ENCODE peak calls at places on chromosomes 11 and 22, in nine cellular contexts. N, B, D, I, S, H, O, Z and J are unnamed samples.

GRCh38 chr11:124944565-124944964 is 8.7 kb upstream of the HEPACAM start:
- ATAC-seq in N (no peak), B (no peak), D (no peak), I (no peak), S (no peak), H (no peak), O (no peak), Z (no peak), J (no peak)

GRCh38 chr11:79229047-79229446 is 211.8 kb downstream of the TENM4 start:
- ATAC-seq in N (no peak), B (no peak), D (no peak), I (no peak), S (no peak), H (no peak), O (no peak), Z (no peak), J (no peak)

GRCh38 chr22:37918580-37919274 is 12.6 kb downstream of the MICALL1 start:
- ATAC-seq in N (no peak), B (no peak), D (no peak), I (peak; percentile 41), S (no peak), H (no peak), O (no peak), Z (no peak), J (no peak)

GRCh38 chr11:5938603-5938965 is 3.5 kb upstream of the OR56A3 start:
- ATAC-seq in N (no peak), B (no peak), D (no peak), I (no peak), S (no peak), H (no peak), O (no peak), Z (no peak), J (no peak)

GRCh38 chr11:64165482-64165841 is 451 bp downstream of the MACROD1 start:
- ATAC-seq in N (peak; percentile 45), B (peak; percentile 34), D (no peak), I (peak; percentile 23), S (peak; percentile 13), H (peak; percentile 13), O (peak; percentile 13), Z (no peak), J (peak; percentile 6)

GRCh38 chr11:17865765-17866428 is 131.3 kb downstream of the KCNC1 start:
- ATAC-seq in N (peak; percentile 95), B (no peak), D (no peak), I (peak; percentile 75), S (no peak), H (no peak), O (no peak), Z (no peak), J (no peak)

GRCh38 chr11:2902784-2903671 is 17.5 kb upstream of the CDKN1C start:
- ATAC-seq in N (no peak), B (peak; percentile 20), D (no peak), I (no peak), S (no peak), H (no peak), O (peak; percentile 0), Z (no peak), J (no peak)

GRCh38 chr11:19827399-19828135 is 114.9 kb downstream of the NAV2 start:
- ATAC-seq in N (peak; percentile 66), B (peak; percentile 58), D (no peak), I (no peak), S (no peak), H (no peak), O (no peak), Z (no peak), J (no peak)

GRCh38 chr11:84580338-84580737 is 1046.8 kb downstream of the DLG2 start:
- ATAC-seq in N (no peak), B (no peak), D (no peak), I (no peak), S (no peak), H (no peak), O (no peak), Z (no peak), J (no peak)